ENCODE peak calls at places on chromosome 15, in five cellular contexts. One of them, this sample, is unnamed.

GRCh38 chr15:50909044-50909342 is 510 bp downstream of the AP4E1 start:
- DNase-seq in mucosa of descending colon: no peak
- DNase-seq in right atrium auricular region: no peak
- DNase-seq in upper lobe of right lung: no peak
- DNase-seq in ovary: no peak
- DNase-seq in this sample: no peak

GRCh38 chr15:67479781-67480180 is 41.1 kb upstream of the C15orf61 start:
- DNase-seq in mucosa of descending colon: no peak
- DNase-seq in right atrium auricular region: no peak
- DNase-seq in upper lobe of right lung: no peak
- DNase-seq in ovary: no peak
- DNase-seq in this sample: no peak

GRCh38 chr15:30073915-30074314 is 8.8 kb upstream of the GOLGA8J start:
- DNase-seq in mucosa of descending colon: no peak
- DNase-seq in right atrium auricular region: no peak
- DNase-seq in upper lobe of right lung: no peak
- DNase-seq in ovary: no peak
- DNase-seq in this sample: peak

GRCh38 chr15:32838820-32839219 is 121.0 kb downstream of the GREM1 start:
- DNase-seq in mucosa of descending colon: peak
- DNase-seq in right atrium auricular region: no peak
- DNase-seq in upper lobe of right lung: no peak
- DNase-seq in ovary: no peak
- DNase-seq in this sample: peak

GRCh38 chr15:50145451-50145872 is 26.4 kb upstream of the ATP8B4 start:
- DNase-seq in mucosa of descending colon: peak
- DNase-seq in right atrium auricular region: no peak
- DNase-seq in upper lobe of right lung: no peak
- DNase-seq in ovary: peak
- DNase-seq in this sample: peak

GRCh38 chr15:89845305-89845893 is 30.7 kb upstream of the ANPEP start:
- DNase-seq in mucosa of descending colon: no peak
- DNase-seq in right atrium auricular region: no peak
- DNase-seq in upper lobe of right lung: no peak
- DNase-seq in ovary: no peak
- DNase-seq in this sample: peak

GRCh38 chr15:93152264-93152884 is 63.4 kb upstream of the RGMA start:
- DNase-seq in mucosa of descending colon: peak
- DNase-seq in right atrium auricular region: no peak
- DNase-seq in upper lobe of right lung: no peak
- DNase-seq in ovary: no peak
- DNase-seq in this sample: no peak

GRCh38 chr15:73002509-73002908 is 49.8 kb upstream of the NEO1 start:
- DNase-seq in mucosa of descending colon: no peak
- DNase-seq in right atrium auricular region: no peak
- DNase-seq in upper lobe of right lung: no peak
- DNase-seq in ovary: no peak
- DNase-seq in this sample: no peak

GRCh38 chr15:68411276-68411675 is 20.7 kb downstream of the ITGA11 start:
- DNase-seq in mucosa of descending colon: no peak
- DNase-seq in right atrium auricular region: peak
- DNase-seq in upper lobe of right lung: no peak
- DNase-seq in ovary: peak
- DNase-seq in this sample: no peak

GRCh38 chr15:23648920-23649515 is 1.4 kb upstream of the MAGEL2 start:
- DNase-seq in mucosa of descending colon: peak
- DNase-seq in right atrium auricular region: no peak
- DNase-seq in upper lobe of right lung: no peak
- DNase-seq in ovary: peak
- DNase-seq in this sample: peak

GRCh38 chr15:25805006-25805405 is 58.1 kb downstream of the ATP10A start:
- DNase-seq in mucosa of descending colon: no peak
- DNase-seq in right atrium auricular region: no peak
- DNase-seq in upper lobe of right lung: no peak
- DNase-seq in ovary: no peak
- DNase-seq in this sample: peak

GRCh38 chr15:43505723-43506122 is 11.7 kb upstream of the MAP1A start:
- DNase-seq in mucosa of descending colon: no peak
- DNase-seq in right atrium auricular region: no peak
- DNase-seq in upper lobe of right lung: no peak
- DNase-seq in ovary: no peak
- DNase-seq in this sample: no peak

DNA sequence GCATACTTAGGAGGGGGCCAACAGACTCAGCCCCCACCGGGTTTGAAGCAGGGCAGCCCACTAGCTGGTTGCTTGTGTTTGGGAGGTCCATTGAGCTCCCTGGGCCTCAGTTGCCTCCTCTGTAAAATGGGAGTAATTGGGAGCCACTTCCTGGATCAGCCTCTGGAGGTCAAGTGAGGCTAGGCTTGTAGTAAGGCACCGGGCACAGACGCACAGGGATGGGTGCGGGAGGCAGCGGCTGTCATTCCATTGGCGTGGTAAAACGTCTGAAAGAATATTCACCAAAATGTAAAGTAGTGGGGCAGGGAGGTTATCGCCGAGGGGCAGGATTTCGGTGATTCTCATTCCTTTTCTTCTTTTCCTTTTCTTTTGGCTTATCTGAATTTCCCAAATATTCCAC is 64.6 kb downstream of the TLE3 start:
- DNase-seq in mucosa of descending colon: no peak
- DNase-seq in right atrium auricular region: no peak
- DNase-seq in upper lobe of right lung: no peak
- DNase-seq in ovary: no peak
- DNase-seq in this sample: no peak
- H3K4me3 ChIP-seq in mucosa of descending colon: no peak
- H3K4me3 ChIP-seq in right atrium auricular region: no peak
- H3K4me3 ChIP-seq in upper lobe of right lung: no peak
- H3K4me3 ChIP-seq in ovary: no peak
- H3K4me3 ChIP-seq in this sample: no peak

GRCh38 chr15:98854496-98854895 is 153.1 kb downstream of the PGPEP1L start:
- DNase-seq in mucosa of descending colon: no peak
- DNase-seq in right atrium auricular region: no peak
- DNase-seq in upper lobe of right lung: no peak
- DNase-seq in ovary: no peak
- DNase-seq in this sample: no peak

GRCh38 chr15:98855815-98856539 is 151.6 kb downstream of the PGPEP1L start:
- DNase-seq in mucosa of descending colon: no peak
- DNase-seq in right atrium auricular region: no peak
- DNase-seq in upper lobe of right lung: no peak
- DNase-seq in ovary: no peak
- DNase-seq in this sample: no peak

GRCh38 chr15:98856540-98856907 is 151.1 kb downstream of the PGPEP1L start:
- DNase-seq in mucosa of descending colon: no peak
- DNase-seq in right atrium auricular region: no peak
- DNase-seq in upper lobe of right lung: no peak
- DNase-seq in ovary: no peak
- DNase-seq in this sample: peak

GRCh38 chr15:98853593-98854420 is 153.8 kb downstream of the PGPEP1L start:
- DNase-seq in mucosa of descending colon: peak
- DNase-seq in right atrium auricular region: no peak
- DNase-seq in upper lobe of right lung: peak
- DNase-seq in ovary: no peak
- DNase-seq in this sample: peak

GRCh38 chr15:98855067-98855814 is 152.4 kb downstream of the PGPEP1L start:
- DNase-seq in mucosa of descending colon: no peak
- DNase-seq in right atrium auricular region: no peak
- DNase-seq in upper lobe of right lung: no peak
- DNase-seq in ovary: no peak
- DNase-seq in this sample: peak
- TF ChIP-seq CTCF in mucosa of descending colon: no peak
- TF ChIP-seq CTCF in right atrium auricular region: no peak
- TF ChIP-seq CTCF in upper lobe of right lung: no peak
- TF ChIP-seq CTCF in ovary: no peak
- TF ChIP-seq CTCF in this sample: peak

DNA sequence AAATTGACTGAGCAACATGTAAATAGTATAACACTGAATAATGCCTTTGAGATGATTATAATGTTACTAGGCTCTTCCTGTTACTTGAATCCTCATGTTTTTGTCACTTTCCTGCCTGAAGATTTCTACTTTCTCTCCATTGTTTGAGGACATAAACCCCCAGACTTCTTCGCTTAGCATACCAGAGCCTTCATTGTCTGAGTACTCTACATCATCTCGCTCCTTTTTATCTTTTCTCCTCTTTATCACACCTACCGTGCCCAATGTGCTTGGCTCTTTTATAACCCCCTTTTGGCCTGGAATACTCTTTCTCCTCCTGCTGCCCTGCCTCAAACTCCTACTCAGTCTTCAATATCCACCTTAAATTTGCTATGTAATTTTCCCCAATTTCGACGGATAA is 30.3 kb upstream of the MGA start:
- DNase-seq in mucosa of descending colon: no peak
- DNase-seq in right atrium auricular region: no peak
- DNase-seq in upper lobe of right lung: no peak
- DNase-seq in ovary: no peak
- DNase-seq in this sample: no peak
- H3K4me3 ChIP-seq in mucosa of descending colon: no peak
- H3K4me3 ChIP-seq in right atrium auricular region: no peak
- H3K4me3 ChIP-seq in upper lobe of right lung: no peak
- H3K4me3 ChIP-seq in ovary: no peak
- H3K4me3 ChIP-seq in this sample: no peak

DNA sequence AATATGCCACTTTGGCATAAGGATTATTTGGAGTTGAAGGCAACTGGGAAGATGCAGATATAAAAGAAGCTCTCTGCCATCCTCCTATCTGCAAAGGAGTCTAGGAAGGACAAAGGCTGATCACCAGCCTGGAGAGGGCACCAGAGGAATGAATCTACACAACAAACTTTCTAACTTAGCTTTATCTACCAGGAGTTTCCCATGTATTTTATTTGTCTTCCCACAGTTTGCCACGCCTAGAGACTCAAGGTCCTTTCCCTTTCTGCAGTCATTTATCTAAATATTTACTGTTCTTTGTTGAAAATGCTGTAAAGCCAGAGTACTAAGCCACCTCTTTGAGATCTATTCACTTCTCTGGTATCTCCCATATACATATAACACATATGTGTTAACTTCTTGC is 32.2 kb downstream of the GPR176 start:
- DNase-seq in mucosa of descending colon: peak
- DNase-seq in right atrium auricular region: no peak
- DNase-seq in upper lobe of right lung: no peak
- DNase-seq in ovary: no peak
- DNase-seq in this sample: peak
- TF ChIP-seq CTCF in mucosa of descending colon: no peak
- TF ChIP-seq CTCF in right atrium auricular region: no peak
- TF ChIP-seq CTCF in upper lobe of right lung: peak
- TF ChIP-seq CTCF in ovary: no peak
- TF ChIP-seq CTCF in this sample: peak

DNA sequence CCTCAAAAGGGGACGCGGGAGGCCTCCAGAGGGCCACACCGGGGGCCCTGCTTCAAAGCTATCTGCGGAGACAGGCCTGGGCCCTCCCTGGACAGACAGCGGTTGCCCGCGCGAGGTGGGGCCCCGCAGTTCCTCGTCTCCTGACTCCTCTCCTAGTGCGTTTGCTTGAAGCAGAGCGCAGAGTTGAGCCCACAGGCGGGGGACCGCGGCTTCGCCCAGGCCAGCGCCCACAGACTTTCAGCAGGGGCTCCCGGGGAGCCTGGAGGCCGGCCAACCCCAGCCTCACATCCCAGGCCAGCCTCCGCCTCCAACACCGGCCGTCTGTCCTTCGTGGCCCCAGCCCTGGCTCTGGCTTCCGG is 540 bp upstream of the ADAMTS7 start:
- DNase-seq in mucosa of descending colon: no peak
- DNase-seq in right atrium auricular region: no peak
- DNase-seq in upper lobe of right lung: no peak
- DNase-seq in ovary: peak
- DNase-seq in this sample: no peak
- H3K4me3 ChIP-seq in mucosa of descending colon: no peak
- H3K4me3 ChIP-seq in right atrium auricular region: peak
- H3K4me3 ChIP-seq in upper lobe of right lung: peak
- H3K4me3 ChIP-seq in ovary: peak
- H3K4me3 ChIP-seq in this sample: peak

This sample was measured in epithelial cell of esophagus.